ENCODE peak calls at places on chromosomes 2 and 18, in ten cellular contexts. A, V, G, U, T, P, Y, X, L and F are unnamed samples.

GRCh38 chr2:30428827-30429461 is 18.1 kb upstream of the LCLAT1 start:
- DNase-seq in A (no peak), V (no peak), G (no peak), U (no peak), T (no peak), P (no peak), Y (no peak), X (no peak), L (no peak), F (no peak)

GRCh38 chr18:42574871-42575270 is 540.6 kb downstream of the RIT2 start:
- DNase-seq in A (no peak), V (no peak), G (no peak), U (no peak), T (no peak), P (no peak), Y (no peak), X (no peak), L (no peak), F (no peak)

GRCh38 chr2:233112261-233113113 is 52.3 kb downstream of the INPP5D start:
- DNase-seq in A (no peak), V (no peak), G (no peak), U (no peak), T (no peak), P (no peak), Y (no peak), X (no peak), L (no peak), F (no peak)

GRCh38 chr2:36857713-36858112 is 108.6 kb downstream of the STRN start:
- DNase-seq in A (no peak), V (no peak), G (no peak), U (no peak), T (no peak), P (no peak), Y (no peak), X (no peak), L (no peak), F (no peak)

GRCh38 chr2:26720322-26721166 is 28.0 kb downstream of the KCNK3 start:
- DNase-seq in A (no peak), V (peak), G (peak), U (peak), T (no peak), P (no peak), Y (no peak), X (no peak), L (no peak), F (no peak)

GRCh38 chr2:240624950-240625621 is at the start of gene GPR35:
- DNase-seq in A (no peak), V (no peak), G (peak), U (peak), T (no peak), P (peak), Y (peak), X (no peak), L (no peak), F (no peak)

GRCh38 chr2:101500860-101501259 is 25.9 kb upstream of the RFX8 start:
- DNase-seq in A (no peak), V (no peak), G (no peak), U (no peak), T (no peak), P (no peak), Y (no peak), X (no peak), L (no peak), F (no peak)

GRCh38 chr2:4951368-4951767 is 740.8 kb upstream of the SOX11 start:
- DNase-seq in A (no peak), V (no peak), G (no peak), U (no peak), T (no peak), P (no peak), Y (no peak), X (no peak), L (no peak), F (no peak)

GRCh38 chr2:150339282-150339681 is 148.2 kb downstream of the RND3 start:
- DNase-seq in A (no peak), V (no peak), G (no peak), U (no peak), T (no peak), P (no peak), Y (no peak), X (peak), L (no peak), F (no peak)

GRCh38 chr2:11778923-11779757 is 32.7 kb downstream of the LPIN1 start:
- DNase-seq in A (peak), V (peak), G (peak), U (peak), T (peak), P (peak), Y (peak), X (peak), L (peak), F (peak)

GRCh38 chr2:203396667-203397066 is 68.5 kb downstream of the ABI2 start:
- DNase-seq in A (no peak), V (peak), G (no peak), U (no peak), T (no peak), P (no peak), Y (no peak), X (peak), L (no peak), F (no peak)

GRCh38 chr18:30451976-30452375 is 590.6 kb downstream of the DSC3 start:
- DNase-seq in A (no peak), V (no peak), G (no peak), U (no peak), T (no peak), P (no peak), Y (no peak), X (no peak), L (no peak), F (no peak)

GRCh38 chr18:30457156-30457555 is 585.4 kb downstream of the DSC3 start:
- DNase-seq in A (no peak), V (peak), G (no peak), U (no peak), T (no peak), P (no peak), Y (no peak), X (no peak), L (no peak), F (no peak)

GRCh38 chr18:30454920-30455319 is 587.6 kb downstream of the DSC3 start:
- DNase-seq in A (no peak), V (no peak), G (no peak), U (no peak), T (no peak), P (no peak), Y (no peak), X (no peak), L (no peak), F (no peak)

GRCh38 chr18:30450927-30451326 is 591.6 kb downstream of the DSC3 start:
- DNase-seq in A (no peak), V (no peak), G (no peak), U (no peak), T (no peak), P (no peak), Y (no peak), X (no peak), L (no peak), F (no peak)

DNA sequence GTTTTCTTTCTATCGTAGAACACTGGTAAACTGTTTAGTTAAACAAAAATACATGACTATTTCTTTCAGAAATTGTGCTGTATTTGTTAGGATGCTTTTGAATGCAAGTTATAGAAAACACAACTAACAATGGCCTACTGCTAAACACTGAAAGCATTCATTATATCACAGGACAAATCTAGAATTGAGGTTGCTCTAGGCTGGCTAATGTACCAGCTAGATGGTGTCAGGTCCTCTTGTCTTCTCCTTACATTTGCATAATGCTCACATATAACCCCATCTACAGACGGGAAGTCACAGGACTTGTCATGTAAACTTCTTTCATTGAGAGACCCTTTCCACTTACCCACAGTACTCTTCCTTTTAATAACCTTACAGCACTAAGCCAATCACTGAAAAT is 586.8 kb downstream of the DSC3 start:
- DNase-seq in A (no peak), V (no peak), G (no peak), U (no peak), T (no peak), P (no peak), Y (no peak), X (no peak), L (no peak), F (no peak)
- TF ChIP-seq CTCF in A (no peak), V (no peak), G (no peak), U (no peak), T (no peak), P (no peak), Y (no peak), X (no peak), L (no peak), F (no peak)

GRCh38 chr18:28175047-28175929 is 1.6 kb downstream of the CDH2 start:
- DNase-seq in A (peak), V (no peak), G (no peak), U (no peak), T (no peak), P (no peak), Y (no peak), X (no peak), L (peak), F (peak)
- TF ChIP-seq CTCF in A (no peak), V (no peak), G (no peak), U (no peak), T (no peak), P (no peak), Y (no peak), X (no peak), L (no peak), F (no peak)

GRCh38 chr2:157782057-157782845 is 93.9 kb downstream of the ACVR1 start:
- DNase-seq in A (no peak), V (no peak), G (no peak), U (no peak), T (no peak), P (no peak), Y (peak), X (peak), L (no peak), F (no peak)
- TF ChIP-seq CTCF in A (peak), V (peak), G (no peak), U (no peak), T (no peak), P (no peak), Y (peak), X (peak), L (peak), F (no peak)

GRCh38 chr2:38959938-38960608 is 70.4 kb downstream of the ARHGEF33 start:
- DNase-seq in A (no peak), V (peak), G (peak), U (peak), T (peak), P (peak), Y (no peak), X (peak), L (peak), F (peak)
- TF ChIP-seq CTCF in A (no peak), V (no peak), G (no peak), U (no peak), T (no peak), P (peak), Y (no peak), X (peak), L (no peak), F (no peak)